ENCODE peak calls at places on chromosomes 12 and 14, in four cellular contexts. K, P, F and L are unnamed samples.

GRCh38 chr14:78508023-78508422 is 337.9 kb downstream of the NRXN3 start:
- DNase-seq in K (no peak), P (no peak), F (no peak), L (no peak)

GRCh38 chr14:49962616-49963015 is 69.7 kb downstream of the ARF6 start:
- DNase-seq in K (no peak), P (no peak), F (no peak), L (no peak)

GRCh38 chr14:24814944-24815343 is 181.0 kb upstream of the GZMB start:
- DNase-seq in K (no peak), P (no peak), F (no peak), L (no peak)

GRCh38 chr14:77508249-77508648 is 9.6 kb upstream of the ISM2 start:
- DNase-seq in K (no peak), P (no peak), F (no peak), L (no peak)

GRCh38 chr12:11641522-11641921 is 8.0 kb upstream of the ETV6 start:
- DNase-seq in K (no peak), P (no peak), F (no peak), L (no peak)

GRCh38 chr12:113062502-113063395 is 6.2 kb downstream of the DTX1 start:
- DNase-seq in K (no peak), P (no peak), F (no peak), L (peak)

GRCh38 chr12:68532887-68533248 is 77.8 kb upstream of the RAP1B start:
- DNase-seq in K (no peak), P (no peak), F (no peak), L (no peak)

GRCh38 chr14:95523051-95523817 is 6.8 kb upstream of the SYNE3 start:
- DNase-seq in K (no peak), P (no peak), F (no peak), L (no peak)

GRCh38 chr14:74638066-74638465 is 26.0 kb upstream of the LTBP2 start:
- DNase-seq in K (no peak), P (no peak), F (peak), L (peak)

GRCh38 chr14:49796025-49796424 is 28.1 kb downstream of the KLHDC2 start:
- DNase-seq in K (no peak), P (no peak), F (no peak), L (no peak)

GRCh38 chr12:55931780-55932545 is 1.0 kb downstream of the DGKA start:
- DNase-seq in K (peak), P (peak), F (peak), L (peak)

GRCh38 chr12:18849080-18849479 is 111.2 kb downstream of the CAPZA3 start:
- DNase-seq in K (no peak), P (no peak), F (no peak), L (no peak)

GRCh38 chr12:30997685-30998440 is 71.3 kb downstream of the TSPAN11 start:
- DNase-seq in K (no peak), P (no peak), F (no peak), L (no peak)

GRCh38 chr12:5548152-5548933 is 116.4 kb downstream of the NTF3 start:
- DNase-seq in K (no peak), P (no peak), F (no peak), L (no peak)

GRCh38 chr14:97074860-97075259 is 277.7 kb downstream of the VRK1 start:
- DNase-seq in K (no peak), P (no peak), F (no peak), L (no peak)

GRCh38 chr12:2418579-2418978 is 365.8 kb downstream of the CACNA1C start:
- DNase-seq in K (no peak), P (no peak), F (no peak), L (no peak)

GRCh38 chr12:20368653-20369163 is 371 bp downstream of the PDE3A start:
- DNase-seq in K (peak), P (peak), F (peak), L (peak)

GRCh38 chr12:24760162-24760561 is 188.7 kb downstream of the BCAT1 start:
- DNase-seq in K (no peak), P (no peak), F (no peak), L (no peak)

GRCh38 chr12:48716493-48717251 is at the start of gene CCNT1:
- DNase-seq in K (peak), P (peak), F (peak), L (peak)
- TF ChIP-seq CTCF in K (peak), P (no peak), F (peak), L (peak)

DNA sequence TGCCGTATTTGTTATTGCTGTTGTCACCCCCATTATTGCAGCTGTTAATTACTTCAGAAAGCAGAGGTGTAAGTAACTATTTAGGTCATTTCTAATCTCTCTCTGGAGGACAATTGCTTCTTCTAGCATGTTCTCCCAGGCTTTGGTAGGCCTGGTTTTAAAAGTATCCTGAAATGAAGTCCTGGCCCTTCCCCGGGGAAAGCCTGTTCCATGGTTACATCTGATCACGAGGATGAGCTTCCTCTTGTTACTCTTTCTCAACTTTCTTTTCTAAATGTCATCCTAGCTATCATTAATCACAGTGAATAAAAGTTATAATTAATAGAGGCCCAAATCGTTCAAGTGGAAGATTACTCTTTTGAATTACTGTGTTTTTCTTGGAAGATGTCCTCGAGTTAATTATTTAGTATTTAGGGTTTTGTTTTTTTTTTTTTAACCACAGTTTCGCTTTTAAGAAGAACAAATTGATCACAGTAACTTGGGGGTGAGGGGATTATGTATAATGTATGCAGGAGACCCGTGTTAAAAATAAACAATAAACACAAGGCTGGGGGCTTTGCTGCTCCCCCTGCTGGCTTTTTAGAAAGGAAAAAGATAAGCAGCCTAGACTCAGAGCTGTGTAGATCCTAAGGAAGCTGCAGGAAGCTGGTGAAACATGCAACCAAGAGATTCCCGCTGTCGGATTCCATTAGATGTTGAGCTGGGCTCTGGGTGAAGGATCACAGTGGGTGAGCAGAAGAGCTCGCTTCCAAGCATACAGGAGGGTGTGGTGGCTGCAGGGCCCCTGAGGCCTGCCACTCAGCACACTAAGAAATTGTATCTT is 420.1 kb downstream of the FUT8 start:
- DNase-seq in K (no peak), P (no peak), F (no peak), L (no peak)
- TF ChIP-seq CTCF in K (no peak), P (no peak), F (no peak), L (peak)

GRCh38 chr14:56185991-56186390 is 67.8 kb downstream of the PELI2 start:
- DNase-seq in K (no peak), P (no peak), F (no peak), L (peak)
- TF ChIP-seq CTCF in K (no peak), P (no peak), F (no peak), L (no peak)

GRCh38 chr14:68535404-68536024 is 257.4 kb downstream of the ZFP36L1 start:
- DNase-seq in K (no peak), P (no peak), F (no peak), L (no peak)
- TF ChIP-seq CTCF in K (no peak), P (no peak), F (no peak), L (no peak)

GRCh38 chr14:39108791-39109190 is 5.3 kb upstream of the GEMIN2 start:
- DNase-seq in K (no peak), P (no peak), F (no peak), L (no peak)

GRCh38 chr14:39102969-39103957 is at the start of gene SEC23A:
- DNase-seq in K (peak), P (peak), F (peak), L (peak)

GRCh38 chr14:39102265-39102968 is 618 bp downstream of the SEC23A start:
- DNase-seq in K (peak), P (no peak), F (no peak), L (no peak)

GRCh38 chr14:39109893-39110715 is 4.0 kb upstream of the GEMIN2 start:
- DNase-seq in K (no peak), P (no peak), F (no peak), L (no peak)

DNA sequence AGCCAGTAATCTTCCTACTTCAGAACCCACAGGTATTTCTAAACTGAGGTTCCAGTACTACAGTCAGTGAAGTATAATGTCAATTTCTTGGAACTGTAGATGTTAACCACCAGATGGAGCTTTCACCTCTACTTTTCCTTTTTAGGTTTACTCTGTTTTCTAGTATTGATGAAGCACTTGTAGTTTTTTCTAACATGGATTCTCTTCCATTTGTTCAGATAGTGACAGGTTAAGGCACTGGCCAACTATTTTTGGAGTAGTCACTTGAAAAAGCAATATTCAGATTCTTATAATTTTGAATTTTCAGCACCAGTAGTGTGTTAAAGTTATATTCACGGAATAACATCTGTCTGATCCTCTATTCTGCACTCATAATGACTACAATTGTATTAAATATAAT is 4.6 kb upstream of the SEC23A start:
- DNase-seq in K (no peak), P (no peak), F (no peak), L (no peak)
- TF ChIP-seq CTCF in K (peak), P (peak), F (peak), L (peak)

GRCh38 chr12:93767524-93767863 is 90.3 kb downstream of the CRADD start:
- DNase-seq in K (no peak), P (no peak), F (no peak), L (peak)
- TF ChIP-seq CTCF in K (no peak), P (no peak), F (no peak), L (no peak)

GRCh38 chr12:106669216-106669615 is 86.4 kb downstream of the RFX4 start:
- DNase-seq in K (no peak), P (no peak), F (no peak), L (no peak)

GRCh38 chr12:106673151-106673550 is 90.3 kb downstream of the RFX4 start:
- DNase-seq in K (no peak), P (peak), F (no peak), L (no peak)

GRCh38 chr12:106671840-106672239 is 89.0 kb downstream of the RFX4 start:
- DNase-seq in K (no peak), P (no peak), F (no peak), L (no peak)

GRCh38 chr12:106670131-106670530 is 87.3 kb downstream of the RFX4 start:
- DNase-seq in K (no peak), P (no peak), F (no peak), L (no peak)

GRCh38 chr12:106672308-106673085 is 89.7 kb downstream of the RFX4 start:
- DNase-seq in K (no peak), P (peak), F (no peak), L (no peak)
- TF ChIP-seq CTCF in K (no peak), P (no peak), F (no peak), L (no peak)

GRCh38 chr14:75926431-75926830 is 55.4 kb downstream of the TGFB3 start:
- DNase-seq in K (no peak), P (no peak), F (no peak), L (no peak)
- TF ChIP-seq CTCF in K (no peak), P (no peak), F (no peak), L (no peak)

DNA sequence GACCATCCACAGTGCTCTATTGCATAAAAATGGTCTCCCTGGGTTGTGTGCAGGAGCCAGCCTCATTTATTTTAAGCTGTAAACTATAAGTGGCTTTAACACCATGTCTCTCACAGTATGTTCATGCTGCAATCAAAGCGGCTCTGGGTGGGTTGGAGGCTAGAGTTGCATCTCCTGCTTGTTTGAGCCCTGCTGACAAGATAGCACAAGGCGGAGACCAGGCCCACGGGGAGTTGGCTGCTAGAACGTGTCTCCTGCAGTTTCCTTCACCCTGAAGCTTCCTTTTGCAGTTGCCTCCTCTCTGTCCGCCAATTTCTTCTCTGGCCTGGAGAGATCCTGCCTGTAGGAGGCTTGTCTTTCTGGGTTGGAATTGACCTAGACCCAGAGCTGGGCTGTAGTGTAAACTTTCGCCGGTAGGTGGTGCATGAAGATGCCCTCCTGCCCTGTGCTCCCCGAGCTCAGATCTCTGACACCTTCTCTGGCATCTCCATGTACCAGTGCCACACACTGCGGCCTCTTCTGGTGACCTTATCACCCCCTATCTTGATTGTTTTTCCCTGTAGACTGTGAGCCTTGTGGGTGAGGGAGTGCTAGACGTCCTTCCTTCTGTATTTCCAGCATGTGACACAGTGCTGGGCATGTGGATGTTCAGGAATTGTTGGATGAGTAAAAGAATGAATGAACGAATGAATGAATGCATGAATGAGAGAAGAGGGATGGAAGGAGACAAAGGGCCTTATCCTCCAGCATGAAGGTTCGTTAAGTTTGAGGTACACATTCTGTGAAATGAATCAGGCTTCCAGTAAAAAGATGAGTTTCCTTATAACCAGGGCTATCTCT is 10.4 kb downstream of the OTUB2 start:
- DNase-seq in K (peak), P (peak), F (peak), L (peak)
- TF ChIP-seq CTCF in K (peak), P (peak), F (peak), L (peak)

GRCh38 chr14:104775073-104775489 is 20.5 kb downstream of the AKT1 start:
- DNase-seq in K (no peak), P (no peak), F (no peak), L (no peak)
- TF ChIP-seq CTCF in K (no peak), P (no peak), F (no peak), L (no peak)